ENCODE peak calls at places on chromosome 4, in five cellular contexts. M is astrocyte of the spinal cord, T is substantia nigra, Z is GM04504, A is RWPE1. K is an unnamed sample.

GRCh38 chr4:32661229-32661628 is 1941.1 kb downstream of the PCDH7 start:
- DNase-seq in T (no peak), A (no peak), M (no peak), Z (no peak), K (no peak)

GRCh38 chr4:152352645-152353116 is 183.2 kb downstream of the FBXW7 start:
- DNase-seq in A (peak), M (peak), T (no peak), Z (peak), K (peak)

GRCh38 chr4:185865901-185866328 is 53.9 kb upstream of the SORBS2 start:
- DNase-seq in M (peak), Z (peak), T (no peak), A (peak), K (peak)

GRCh38 chr4:1958276-1959103 is 50.3 kb downstream of the NELFA start:
- DNase-seq in T (no peak), A (no peak), Z (no peak), M (no peak), K (no peak)

GRCh38 chr4:21757281-21757680 is 191.3 kb downstream of the KCNIP4 start:
- DNase-seq in Z (no peak), A (no peak), T (no peak), M (no peak), K (no peak)

GRCh38 chr4:149884046-149884445 is 68.4 kb upstream of the IQCM start:
- DNase-seq in M (no peak), T (no peak), A (no peak), Z (no peak), K (no peak)

GRCh38 chr4:78846258-78846657 is 70.1 kb downstream of the BMP2K start:
- DNase-seq in T (no peak), M (no peak), Z (no peak), A (no peak), K (no peak)

GRCh38 chr4:3262208-3263052 is 13.5 kb downstream of the MSANTD1 start:
- DNase-seq in T (no peak), M (no peak), Z (no peak), A (no peak), K (no peak)

GRCh38 chr4:184369871-184370270 is 104.5 kb downstream of the IRF2 start:
- DNase-seq in T (no peak), Z (no peak), M (no peak), A (no peak), K (no peak)